ENCODE peak calls at places on chromosomes 11 and 22, in five cellular contexts. X, P, Z, K and E are unnamed samples.

GRCh38 chr22:23504522-23504921 is 75.6 kb downstream of the IGLL1 start:
- DNase-seq in X (no peak), P (no peak), Z (no peak), K (no peak), E (no peak)

GRCh38 chr11:120031156-120031555 is 106.8 kb downstream of the TRIM29 start:
- DNase-seq in X (no peak), P (no peak), Z (no peak), K (no peak), E (no peak)

GRCh38 chr11:134026655-134027343 is 42.1 kb upstream of the JAM3 start:
- DNase-seq in X (no peak), P (no peak), Z (peak; percentile 94), K (no peak), E (peak; percentile 67)

GRCh38 chr11:64268687-64269379 is 15.6 kb downstream of the BAD start:
- DNase-seq in X (no peak), P (no peak), Z (no peak), K (no peak), E (peak; percentile 74)

GRCh38 chr22:36569999-36570398 is 41.0 kb upstream of the EIF3D start:
- DNase-seq in X (no peak), P (no peak), Z (no peak), K (no peak), E (peak; percentile 22)

GRCh38 chr11:8363924-8364323 is 100.2 kb upstream of the LMO1 start:
- DNase-seq in X (no peak), P (no peak), Z (no peak), K (no peak), E (no peak)

GRCh38 chr11:125153837-125154236 is 10.7 kb upstream of the PKNOX2 start:
- DNase-seq in X (no peak), P (no peak), Z (no peak), K (no peak), E (no peak)

GRCh38 chr22:36759481-36760159 is 16.3 kb downstream of the IFT27 start:
- DNase-seq in X (no peak), P (no peak), Z (no peak), K (no peak), E (no peak)

GRCh38 chr11:35376613-35377012 is 42.7 kb downstream of the SLC1A2 start:
- DNase-seq in X (no peak), P (no peak), Z (no peak), K (no peak), E (no peak)

GRCh38 chr11:94283678-94284077 is 20.7 kb upstream of the IZUMO1R start:
- DNase-seq in X (no peak), P (no peak), Z (no peak), K (no peak), E (no peak)

GRCh38 chr11:100726709-100727108 is 39.6 kb downstream of the ARHGAP42 start:
- DNase-seq in X (no peak), P (no peak), Z (no peak), K (no peak), E (no peak)

GRCh38 chr11:66877585-66877984 is 20.7 kb downstream of the LRFN4 start:
- DNase-seq in X (no peak), P (no peak), Z (no peak), K (no peak), E (no peak)

GRCh38 chr11:123384116-123384515 is 46.0 kb upstream of the GRAMD1B start:
- DNase-seq in X (no peak), P (no peak), Z (no peak), K (no peak), E (no peak)

GRCh38 chr11:31601635-31602282 is 92.2 kb downstream of the ELP4 start:
- DNase-seq in X (no peak), P (no peak), Z (no peak), K (no peak), E (no peak)

GRCh38 chr22:18980829-18981228 is 44.7 kb upstream of the PRODH start:
- DNase-seq in X (no peak), P (no peak), Z (no peak), K (no peak), E (no peak)

GRCh38 chr11:22752908-22753310 is 76.7 kb downstream of the SVIP start:
- DNase-seq in X (no peak), P (no peak), Z (no peak), K (no peak), E (no peak)

GRCh38 chr11:299951-300735 is 817 bp upstream of the IFITM5 start:
- DNase-seq in X (no peak), P (no peak), Z (no peak), K (no peak), E (no peak)

GRCh38 chr11:72522186-72522585 is 87.9 kb upstream of the CLPB start:
- DNase-seq in X (no peak), P (no peak), Z (no peak), K (no peak), E (no peak)

GRCh38 chr11:69912911-69913451 is 93.8 kb upstream of the FGF3 start:
- DNase-seq in X (no peak), P (no peak), Z (no peak), K (no peak), E (no peak)

GRCh38 chr22:41364955-41365354 is 16.8 kb upstream of the TEF start:
- DNase-seq in X (no peak), P (no peak), Z (no peak), K (no peak), E (peak; percentile 81)

GRCh38 chr11:9231848-9232177 is 33.3 kb downstream of the DENND5A start:
- DNase-seq in X (no peak), P (no peak), Z (no peak), K (no peak), E (no peak)

GRCh38 chr11:73157141-73158010 is 15.3 kb upstream of the FCHSD2 start:
- DNase-seq in X (no peak), P (no peak), Z (no peak), K (no peak), E (no peak)

GRCh38 chr22:44245438-44245837 is 64.7 kb downstream of the PARVG start:
- DNase-seq in X (no peak), P (no peak), Z (no peak), K (no peak), E (no peak)